ENCODE peak calls at places on chromosomes 11 and 22, in five cellular contexts. H, L, B, Q and K are unnamed samples.

GRCh38 chr11:12180257-12181205 is 70.1 kb downstream of the MICAL2 start:
- DNase-seq in H (no peak), L (no peak), B (no peak), Q (no peak), K (no peak)

GRCh38 chr11:61866231-61866957 is 25.0 kb downstream of the FADS3 start:
- DNase-seq in H (no peak), L (no peak), B (no peak), Q (no peak), K (no peak)

GRCh38 chr11:30015725-30016449 is 943 bp downstream of the KCNA4 start:
- DNase-seq in H (no peak), L (peak), B (no peak), Q (no peak), K (no peak)

GRCh38 chr22:26576026-26576680 is 13.8 kb downstream of the TPST2 start:
- DNase-seq in H (no peak), L (no peak), B (peak), Q (no peak), K (no peak)

GRCh38 chr11:16186680-16187079 is 169.7 kb downstream of the SOX6 start:
- DNase-seq in H (no peak), L (no peak), B (no peak), Q (no peak), K (no peak)

GRCh38 chr11:68146010-68146540 is 24.9 kb upstream of the CHKA start:
- DNase-seq in H (no peak), L (peak), B (no peak), Q (no peak), K (peak)

GRCh38 chr22:30829901-30830550 is 135.4 kb downstream of the OSBP2 start:
- DNase-seq in H (no peak), L (no peak), B (peak), Q (no peak), K (no peak)

GRCh38 chr11:44886765-44887164 is 63.9 kb downstream of the TP53I11 start:
- DNase-seq in H (no peak), L (no peak), B (peak), Q (no peak), K (no peak)

GRCh38 chr11:44351898-44352498 is 42.1 kb upstream of the ALX4 start:
- DNase-seq in H (no peak), L (no peak), B (no peak), Q (no peak), K (no peak)

GRCh38 chr11:64603411-64604110 is 12.5 kb downstream of the SLC22A12 start:
- DNase-seq in H (no peak), L (no peak), B (no peak), Q (no peak), K (no peak)

GRCh38 chr11:70419307-70420007 is 21.1 kb downstream of the CTTN start:
- DNase-seq in H (no peak), L (no peak), B (no peak), Q (no peak), K (no peak)